ENCODE peak calls at places on chromosomes 12 and 14, in eight cellular contexts. One of them, this sample, is unnamed.

GRCh38 chr12:112179341-112179740 is 54.0 kb downstream of the TRAFD1 start:
- DNase-seq in substantia nigra: no peak
- DNase-seq in anterior cingulate cortex: no peak
- DNase-seq in GM20000: no peak
- DNase-seq in GM06990: no peak
- DNase-seq in GM04504: no peak
- DNase-seq in CD4-positive, alpha-beta T cell: no peak
- DNase-seq in iris pigment epithelial cell: no peak
- DNase-seq in this sample: no peak

GRCh38 chr12:30870491-30871265 is 55.9 kb upstream of the TSPAN11 start:
- DNase-seq in GM04504: no peak
- DNase-seq in CD4-positive, alpha-beta T cell: no peak
- DNase-seq in GM20000: no peak
- DNase-seq in anterior cingulate cortex: no peak
- DNase-seq in substantia nigra: no peak
- DNase-seq in iris pigment epithelial cell: peak
- DNase-seq in GM06990: no peak
- DNase-seq in this sample: no peak

GRCh38 chr14:104724407-104724980 is 465 bp downstream of the ADSS1 start:
- DNase-seq in GM20000: no peak
- DNase-seq in iris pigment epithelial cell: no peak
- DNase-seq in anterior cingulate cortex: no peak
- DNase-seq in GM06990: no peak
- DNase-seq in GM04504: no peak
- DNase-seq in CD4-positive, alpha-beta T cell: no peak
- DNase-seq in substantia nigra: no peak
- DNase-seq in this sample: no peak

GRCh38 chr12:115337693-115338543 is 653.9 kb upstream of the TBX3 start:
- DNase-seq in substantia nigra: no peak
- DNase-seq in iris pigment epithelial cell: peak
- DNase-seq in GM04504: peak
- DNase-seq in GM20000: no peak
- DNase-seq in anterior cingulate cortex: no peak
- DNase-seq in CD4-positive, alpha-beta T cell: no peak
- DNase-seq in GM06990: no peak
- DNase-seq in this sample: peak

GRCh38 chr14:89331398-89331797 is 85.6 kb downstream of the FOXN3 start:
- DNase-seq in GM04504: no peak
- DNase-seq in iris pigment epithelial cell: no peak
- DNase-seq in GM06990: peak
- DNase-seq in GM20000: peak
- DNase-seq in anterior cingulate cortex: no peak
- DNase-seq in substantia nigra: no peak
- DNase-seq in CD4-positive, alpha-beta T cell: no peak
- DNase-seq in this sample: no peak

GRCh38 chr12:132178801-132179401 is 34.6 kb downstream of the NOC4L start:
- DNase-seq in iris pigment epithelial cell: no peak
- DNase-seq in anterior cingulate cortex: no peak
- DNase-seq in GM06990: no peak
- DNase-seq in GM04504: no peak
- DNase-seq in GM20000: no peak
- DNase-seq in substantia nigra: no peak
- DNase-seq in CD4-positive, alpha-beta T cell: peak
- DNase-seq in this sample: no peak

GRCh38 chr14:56189306-56189705 is 71.1 kb downstream of the PELI2 start:
- DNase-seq in CD4-positive, alpha-beta T cell: no peak
- DNase-seq in anterior cingulate cortex: no peak
- DNase-seq in GM04504: peak
- DNase-seq in GM06990: no peak
- DNase-seq in iris pigment epithelial cell: peak
- DNase-seq in substantia nigra: no peak
- DNase-seq in GM20000: no peak
- DNase-seq in this sample: peak

GRCh38 chr12:80895240-80895639 is 42.5 kb downstream of the LIN7A start:
- DNase-seq in iris pigment epithelial cell: no peak
- DNase-seq in CD4-positive, alpha-beta T cell: no peak
- DNase-seq in GM06990: no peak
- DNase-seq in GM04504: no peak
- DNase-seq in substantia nigra: no peak
- DNase-seq in GM20000: no peak
- DNase-seq in anterior cingulate cortex: no peak
- DNase-seq in this sample: no peak

GRCh38 chr12:1306096-1306495 is 288.3 kb downstream of the FBXL14 start:
- DNase-seq in iris pigment epithelial cell: peak
- DNase-seq in anterior cingulate cortex: no peak
- DNase-seq in substantia nigra: no peak
- DNase-seq in CD4-positive, alpha-beta T cell: no peak
- DNase-seq in GM20000: no peak
- DNase-seq in GM06990: no peak
- DNase-seq in GM04504: no peak
- DNase-seq in this sample: no peak

GRCh38 chr12:113860950-113861349 is 105.2 kb downstream of the RBM19 start:
- DNase-seq in GM20000: no peak
- DNase-seq in GM06990: no peak
- DNase-seq in iris pigment epithelial cell: peak
- DNase-seq in anterior cingulate cortex: no peak
- DNase-seq in CD4-positive, alpha-beta T cell: no peak
- DNase-seq in substantia nigra: no peak
- DNase-seq in GM04504: peak
- DNase-seq in this sample: peak

GRCh38 chr12:130818381-130819247 is 20.4 kb downstream of the STX2 start:
- DNase-seq in iris pigment epithelial cell: peak
- DNase-seq in substantia nigra: peak
- DNase-seq in CD4-positive, alpha-beta T cell: peak
- DNase-seq in GM06990: peak
- DNase-seq in GM04504: no peak
- DNase-seq in anterior cingulate cortex: no peak
- DNase-seq in GM20000: peak
- DNase-seq in this sample: no peak

This sample was measured in A172.